ENCODE peak calls at places on chromosome 14, in four cellular contexts. One of them, this sample, is unnamed.

GRCh38 chr14:71143391-71144290 is 236.4 kb downstream of the PCNX1 start:
- DNase-seq in mammary epithelial cell: peak; percentile 98
- DNase-seq in lower leg skin: no peak
- DNase-seq in tibial artery: no peak
- DNase-seq in this sample: peak; percentile 57

GRCh38 chr14:74516451-74517155 is 23.0 kb downstream of the ISCA2 start:
- DNase-seq in mammary epithelial cell: peak; percentile 61
- DNase-seq in tibial artery: peak; percentile 66
- DNase-seq in lower leg skin: no peak
- DNase-seq in this sample: no peak

GRCh38 chr14:77097006-77097688 is 911 bp upstream of the CIPC start:
- DNase-seq in tibial artery: no peak
- DNase-seq in mammary epithelial cell: no peak
- DNase-seq in lower leg skin: no peak
- DNase-seq in this sample: peak; percentile 51

GRCh38 chr14:35352274-35353233 is 52.0 kb downstream of the NFKBIA start:
- DNase-seq in tibial artery: no peak
- DNase-seq in mammary epithelial cell: no peak
- DNase-seq in lower leg skin: no peak
- DNase-seq in this sample: no peak

GRCh38 chr14:61569783-61570182 is 125.5 kb upstream of the HIF1A start:
- DNase-seq in tibial artery: peak; percentile 85
- DNase-seq in lower leg skin: peak; percentile 65
- DNase-seq in mammary epithelial cell: peak; percentile 95
- DNase-seq in this sample: peak; percentile 98

GRCh38 chr14:74655597-74656389 is 43.8 kb upstream of the LTBP2 start:
- DNase-seq in mammary epithelial cell: peak; percentile 76
- DNase-seq in lower leg skin: no peak
- DNase-seq in tibial artery: no peak
- DNase-seq in this sample: peak; percentile 91

GRCh38 chr14:22520235-22520634 is 68.8 kb downstream of the DAD1 start:
- DNase-seq in tibial artery: no peak
- DNase-seq in mammary epithelial cell: peak; percentile 42
- DNase-seq in lower leg skin: no peak
- DNase-seq in this sample: peak; percentile 81

GRCh38 chr14:101492716-101493115 is 68.6 kb upstream of the DIO3 start:
- DNase-seq in mammary epithelial cell: no peak
- DNase-seq in lower leg skin: no peak
- DNase-seq in tibial artery: peak; percentile 52
- DNase-seq in this sample: no peak

GRCh38 chr14:82905762-82906161 is 1372.1 kb upstream of the SEL1L start:
- DNase-seq in mammary epithelial cell: no peak
- DNase-seq in lower leg skin: no peak
- DNase-seq in tibial artery: no peak
- DNase-seq in this sample: no peak

GRCh38 chr14:97916669-97917068 is 1119.5 kb downstream of the VRK1 start:
- DNase-seq in mammary epithelial cell: no peak
- DNase-seq in lower leg skin: no peak
- DNase-seq in tibial artery: no peak
- DNase-seq in this sample: no peak

GRCh38 chr14:74963178-74963704 is 7.8 kb upstream of the PGF start:
- DNase-seq in lower leg skin: no peak
- DNase-seq in mammary epithelial cell: no peak
- DNase-seq in tibial artery: no peak
- DNase-seq in this sample: no peak

GRCh38 chr14:76615331-76615730 is 145.9 kb upstream of the VASH1 start:
- DNase-seq in lower leg skin: no peak
- DNase-seq in mammary epithelial cell: peak; percentile 60
- DNase-seq in tibial artery: no peak
- DNase-seq in this sample: no peak

GRCh38 chr14:99075771-99076370 is 196.1 kb downstream of the BCL11B start:
- DNase-seq in tibial artery: no peak
- DNase-seq in mammary epithelial cell: peak; percentile 16
- DNase-seq in lower leg skin: no peak
- DNase-seq in this sample: no peak

GRCh38 chr14:51636109-51636508 is 15.6 kb upstream of the FRMD6 start:
- DNase-seq in tibial artery: no peak
- DNase-seq in lower leg skin: no peak
- DNase-seq in mammary epithelial cell: no peak
- DNase-seq in this sample: no peak

GRCh38 chr14:93010543-93011541 is 87.9 kb downstream of the CHGA start:
- DNase-seq in lower leg skin: no peak
- DNase-seq in tibial artery: no peak
- DNase-seq in mammary epithelial cell: no peak
- DNase-seq in this sample: no peak

GRCh38 chr14:89540830-89541470 is 123.9 kb upstream of the FOXN3 start:
- DNase-seq in tibial artery: no peak
- DNase-seq in mammary epithelial cell: peak; percentile 2
- DNase-seq in lower leg skin: no peak
- DNase-seq in this sample: peak; percentile 50

GRCh38 chr14:55938249-55938791 is 179.9 kb upstream of the PELI2 start:
- DNase-seq in lower leg skin: peak; percentile 30
- DNase-seq in mammary epithelial cell: peak; percentile 75
- DNase-seq in tibial artery: no peak
- DNase-seq in this sample: peak; percentile 50

GRCh38 chr14:74522740-74523139 is 29.2 kb downstream of the ISCA2 start:
- DNase-seq in tibial artery: no peak
- DNase-seq in lower leg skin: no peak
- DNase-seq in mammary epithelial cell: no peak
- DNase-seq in this sample: no peak

GRCh38 chr14:94112513-94113060 is 2.1 kb downstream of the IFI27 start:
- DNase-seq in tibial artery: no peak
- DNase-seq in mammary epithelial cell: no peak
- DNase-seq in lower leg skin: no peak
- DNase-seq in this sample: no peak
- H3K4me3 ChIP-seq in tibial artery: no peak overlapping the region
- H3K4me3 ChIP-seq in mammary epithelial cell: no peak overlapping the region
- H3K4me3 ChIP-seq in lower leg skin: no peak overlapping the region
- H3K4me3 ChIP-seq in this sample: no peak overlapping the region

DNA sequence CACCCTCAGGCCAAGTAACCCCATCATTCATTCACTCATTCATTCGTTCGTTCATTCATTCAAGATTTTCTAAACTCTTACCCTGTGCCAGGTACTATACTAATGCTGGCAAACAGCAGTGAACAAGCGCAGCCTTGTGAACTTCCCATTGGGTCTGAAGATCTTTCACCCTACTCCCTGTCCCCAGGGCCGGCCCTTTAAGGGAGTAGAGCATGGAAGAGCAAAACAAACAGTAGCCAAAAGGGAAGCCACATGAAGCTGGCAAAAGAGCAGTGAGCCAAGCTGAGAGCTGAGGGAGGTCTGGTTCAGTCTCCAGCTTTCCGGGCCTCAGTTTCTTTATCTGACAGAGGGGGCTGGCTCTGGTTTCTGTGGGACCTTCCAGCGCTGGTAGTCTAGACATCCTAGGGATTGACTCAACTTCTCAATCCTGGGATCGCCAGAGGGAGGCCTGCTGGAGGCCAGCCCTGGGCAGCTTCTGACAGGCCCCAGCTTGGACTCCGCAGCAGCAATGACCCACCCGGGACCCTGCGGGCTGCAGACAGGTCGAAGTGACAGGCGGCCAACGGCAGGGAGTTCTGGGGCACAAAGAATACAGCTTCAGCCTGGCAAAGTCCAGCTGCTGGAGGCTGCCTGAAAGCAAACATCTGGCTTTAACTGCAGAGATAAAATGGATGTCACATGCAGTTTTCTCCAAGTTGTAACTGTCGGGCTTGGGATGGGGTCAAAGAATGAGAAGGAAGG is 27.1 kb downstream of the ACTN1 start:
- DNase-seq in tibial artery: no peak
- DNase-seq in lower leg skin: no peak
- DNase-seq in mammary epithelial cell: no peak
- DNase-seq in this sample: peak; percentile 60
- H3K4me3 ChIP-seq in tibial artery: peak overlapping the region; percentile 32
- H3K4me3 ChIP-seq in lower leg skin: no peak overlapping the region
- H3K4me3 ChIP-seq in mammary epithelial cell: no peak overlapping the region
- H3K4me3 ChIP-seq in this sample: no peak overlapping the region

GRCh38 chr14:94826774-94827173 is 56.9 kb upstream of the GSC start:
- DNase-seq in tibial artery: no peak
- DNase-seq in lower leg skin: no peak
- DNase-seq in mammary epithelial cell: no peak
- DNase-seq in this sample: no peak
- H3K4me3 ChIP-seq in tibial artery: no peak overlapping the region
- H3K4me3 ChIP-seq in lower leg skin: no peak overlapping the region
- H3K4me3 ChIP-seq in mammary epithelial cell: no peak overlapping the region
- H3K4me3 ChIP-seq in this sample: no peak overlapping the region

GRCh38 chr14:57382283-57382682 is 8.1 kb upstream of the NAA30 start:
- DNase-seq in lower leg skin: no peak
- DNase-seq in mammary epithelial cell: peak; percentile 81
- DNase-seq in tibial artery: no peak
- DNase-seq in this sample: peak; percentile 72
- H3K4me3 ChIP-seq in lower leg skin: no peak overlapping the region
- H3K4me3 ChIP-seq in mammary epithelial cell: no peak overlapping the region
- H3K4me3 ChIP-seq in tibial artery: no peak overlapping the region
- H3K4me3 ChIP-seq in this sample: no peak overlapping the region

DNA sequence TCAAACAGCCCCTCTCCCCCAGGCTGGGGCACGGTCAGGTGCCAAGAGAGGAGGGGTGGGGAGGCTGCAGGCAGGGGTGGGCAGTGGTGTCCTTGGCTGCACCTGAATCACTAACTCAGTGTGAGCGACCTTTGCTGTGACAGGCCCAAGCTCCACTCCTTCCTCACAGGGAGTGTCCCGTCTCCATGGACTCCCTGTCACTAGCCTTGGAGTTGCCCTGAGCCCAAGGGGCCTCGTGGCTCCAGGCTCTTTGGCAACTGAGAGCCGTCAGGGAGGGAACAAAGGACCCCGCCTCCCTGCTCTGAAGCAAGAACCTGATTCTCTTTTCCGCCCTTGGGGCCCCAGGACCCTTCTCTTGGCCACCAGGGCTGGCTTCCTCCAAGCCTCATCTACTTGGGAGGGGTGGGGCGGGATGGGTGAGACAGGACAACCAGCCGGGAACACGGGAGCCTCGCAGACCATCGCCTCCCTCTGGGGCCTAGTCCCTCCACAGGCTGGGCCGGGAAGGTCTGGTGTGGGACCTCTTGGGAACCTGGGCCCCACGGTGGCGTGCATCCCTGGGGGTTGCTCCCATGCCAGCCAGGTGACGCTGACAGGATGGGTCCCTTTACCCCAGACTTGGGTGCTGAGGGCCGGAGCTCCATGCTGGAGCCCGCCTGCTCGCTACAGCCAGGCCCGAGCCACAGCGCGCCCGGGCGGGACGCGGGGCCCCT is 935 bp upstream of the ADSS1 start:
- DNase-seq in mammary epithelial cell: no peak
- DNase-seq in lower leg skin: no peak
- DNase-seq in tibial artery: no peak
- DNase-seq in this sample: no peak
- H3K4me3 ChIP-seq in mammary epithelial cell: no peak overlapping the region
- H3K4me3 ChIP-seq in lower leg skin: no peak overlapping the region
- H3K4me3 ChIP-seq in tibial artery: peak overlapping the region; percentile 78
- H3K4me3 ChIP-seq in this sample: no peak overlapping the region

GRCh38 chr14:105314287-105315185 is at the start of gene PACS2:
- DNase-seq in tibial artery: peak; percentile 86
- DNase-seq in lower leg skin: peak; percentile 40
- DNase-seq in mammary epithelial cell: peak; percentile 76
- DNase-seq in this sample: peak; percentile 91

GRCh38 chr14:105315211-105315721 is 718 bp downstream of the PACS2 start:
- DNase-seq in mammary epithelial cell: peak; percentile 52
- DNase-seq in tibial artery: peak; percentile 76
- DNase-seq in lower leg skin: peak; percentile 34
- DNase-seq in this sample: peak; percentile 42

GRCh38 chr14:105312973-105313372 is 1.6 kb upstream of the PACS2 start:
- DNase-seq in lower leg skin: no peak
- DNase-seq in tibial artery: peak; percentile 62
- DNase-seq in mammary epithelial cell: no peak
- DNase-seq in this sample: no peak

GRCh38 chr14:105311838-105312237 is 2.7 kb upstream of the PACS2 start:
- DNase-seq in tibial artery: no peak
- DNase-seq in lower leg skin: no peak
- DNase-seq in mammary epithelial cell: no peak
- DNase-seq in this sample: no peak

DNA sequence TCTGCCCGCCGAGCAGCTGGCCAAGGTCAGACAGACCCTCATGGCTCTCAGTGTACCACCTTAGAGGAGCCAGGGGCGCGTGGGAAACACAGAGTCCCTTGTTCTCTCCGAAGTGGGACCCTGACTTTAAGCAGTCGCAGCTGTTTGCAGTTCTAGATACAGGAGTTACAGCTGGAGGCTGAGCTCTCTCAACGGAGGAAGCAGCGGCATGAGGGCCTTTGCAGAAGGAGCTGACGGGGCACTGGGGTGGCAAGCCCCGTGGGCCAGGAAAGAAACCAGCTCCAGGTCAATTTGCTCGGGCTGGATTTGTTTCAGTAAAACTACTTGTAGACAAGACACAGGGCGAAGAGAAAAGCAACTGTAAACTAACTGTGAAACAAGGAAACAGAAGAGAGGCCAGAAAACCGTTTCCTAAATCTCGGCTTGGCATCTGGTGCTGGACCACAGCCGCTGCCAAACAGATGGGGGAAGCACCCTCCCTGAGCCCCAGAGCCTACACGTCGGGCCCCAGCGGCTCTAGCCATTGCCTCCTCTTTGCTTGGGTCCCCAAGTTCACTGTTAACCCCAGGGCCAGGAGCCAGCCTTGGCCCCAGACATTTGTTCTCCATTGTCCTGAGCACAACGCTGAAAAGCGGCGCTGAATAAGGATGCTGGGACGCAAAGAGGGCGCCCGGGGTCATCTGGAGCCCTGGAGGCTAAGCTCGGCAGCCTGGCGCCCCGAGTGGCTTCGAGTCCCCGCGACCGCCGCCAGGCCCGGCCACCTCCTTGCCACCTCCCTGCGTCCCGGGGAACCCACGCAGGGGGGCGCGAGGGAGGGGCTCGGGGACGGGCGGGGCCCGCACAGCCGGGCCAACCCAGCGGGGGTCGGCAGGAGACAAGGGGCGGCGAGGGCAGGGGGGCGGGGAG is 914 bp upstream of the PACS2 start:
- DNase-seq in lower leg skin: peak; percentile 28
- DNase-seq in tibial artery: peak; percentile 73
- DNase-seq in mammary epithelial cell: no peak
- DNase-seq in this sample: peak; percentile 18
- H3K4me3 ChIP-seq in lower leg skin: peak overlapping the region; percentile 32
- H3K4me3 ChIP-seq in tibial artery: peak overlapping the region; percentile 96
- H3K4me3 ChIP-seq in mammary epithelial cell: peak overlapping the region; percentile 57
- H3K4me3 ChIP-seq in this sample: peak overlapping the region; percentile 57

GRCh38 chr14:100305446-100306255 is 593 bp downstream of the SLC25A29 start:
- DNase-seq in mammary epithelial cell: no peak
- DNase-seq in lower leg skin: no peak
- DNase-seq in tibial artery: peak; percentile 77
- DNase-seq in this sample: no peak
- H3K4me3 ChIP-seq in mammary epithelial cell: peak overlapping the region; percentile 76
- H3K4me3 ChIP-seq in lower leg skin: peak overlapping the region; percentile 77
- H3K4me3 ChIP-seq in tibial artery: peak overlapping the region; percentile 80
- H3K4me3 ChIP-seq in this sample: peak overlapping the region; percentile 67